ENCODE peak calls at places on chromosomes 11 and 22, in six cellular contexts. One of them, this sample, is unnamed. For H3K4me1, the result is how much of the 10 kb centered on the place peaks cover.

GRCh38 chr22:48197189-48197690 is 1434.8 kb downstream of the TBC1D22A start:
- DNase-seq in tibial artery: no peak
- DNase-seq in effector memory CD4-positive, alpha-beta T cell: no peak
- DNase-seq in neural progenitor cell: no peak
- DNase-seq in DND-41: no peak
- DNase-seq in adipocyte: no peak
- DNase-seq in this sample: no peak

GRCh38 chr11:112166561-112166960 is 611 bp upstream of the TEX12 start:
- DNase-seq in tibial artery: no peak
- DNase-seq in effector memory CD4-positive, alpha-beta T cell: no peak
- DNase-seq in DND-41: no peak
- DNase-seq in neural progenitor cell: no peak
- DNase-seq in adipocyte: peak
- DNase-seq in this sample: no peak

GRCh38 chr11:130174642-130175041 is 15.1 kb downstream of the ST14 start:
- DNase-seq in effector memory CD4-positive, alpha-beta T cell: no peak
- DNase-seq in adipocyte: no peak
- DNase-seq in DND-41: no peak
- DNase-seq in neural progenitor cell: no peak
- DNase-seq in tibial artery: no peak
- DNase-seq in this sample: no peak

GRCh38 chr11:128786507-128786906 is 80.6 kb downstream of the KCNJ1 start:
- DNase-seq in effector memory CD4-positive, alpha-beta T cell: no peak
- DNase-seq in DND-41: no peak
- DNase-seq in adipocyte: no peak
- DNase-seq in tibial artery: no peak
- DNase-seq in neural progenitor cell: peak
- DNase-seq in this sample: no peak

GRCh38 chr22:39454385-39454871 is 2.4 kb upstream of the MGAT3 start:
- DNase-seq in neural progenitor cell: peak
- DNase-seq in tibial artery: no peak
- DNase-seq in adipocyte: peak
- DNase-seq in effector memory CD4-positive, alpha-beta T cell: no peak
- DNase-seq in DND-41: no peak
- DNase-seq in this sample: no peak

GRCh38 chr11:96472085-96472484 is 82.3 kb downstream of the JRKL start:
- DNase-seq in effector memory CD4-positive, alpha-beta T cell: no peak
- DNase-seq in DND-41: no peak
- DNase-seq in neural progenitor cell: no peak
- DNase-seq in adipocyte: no peak
- DNase-seq in tibial artery: no peak
- DNase-seq in this sample: no peak

GRCh38 chr11:64713031-64713780 is 9.8 kb downstream of the NRXN2 start:
- DNase-seq in effector memory CD4-positive, alpha-beta T cell: no peak
- DNase-seq in tibial artery: no peak
- DNase-seq in neural progenitor cell: peak
- DNase-seq in DND-41: no peak
- DNase-seq in adipocyte: peak
- DNase-seq in this sample: peak

GRCh38 chr11:82937554-82937953 is 36.0 kb downstream of the DDIAS start:
- DNase-seq in neural progenitor cell: no peak
- DNase-seq in DND-41: no peak
- DNase-seq in effector memory CD4-positive, alpha-beta T cell: no peak
- DNase-seq in adipocyte: no peak
- DNase-seq in tibial artery: no peak
- DNase-seq in this sample: no peak

GRCh38 chr11:97722065-97722464 is 1298.7 kb upstream of the CNTN5 start:
- DNase-seq in effector memory CD4-positive, alpha-beta T cell: no peak
- DNase-seq in adipocyte: peak
- DNase-seq in tibial artery: no peak
- DNase-seq in DND-41: no peak
- DNase-seq in neural progenitor cell: no peak
- DNase-seq in this sample: no peak

GRCh38 chr11:121651267-121651625 is 198.5 kb upstream of the SORL1-AS1 start:
- DNase-seq in DND-41: peak
- DNase-seq in tibial artery: no peak
- DNase-seq in effector memory CD4-positive, alpha-beta T cell: no peak
- DNase-seq in adipocyte: no peak
- DNase-seq in neural progenitor cell: no peak
- DNase-seq in this sample: no peak

GRCh38 chr11:130534525-130534924 is 86.1 kb downstream of the ADAMTS15 start:
- DNase-seq in DND-41: no peak
- DNase-seq in effector memory CD4-positive, alpha-beta T cell: no peak
- DNase-seq in tibial artery: no peak
- DNase-seq in adipocyte: no peak
- DNase-seq in neural progenitor cell: no peak
- DNase-seq in this sample: no peak

GRCh38 chr11:120528749-120529148 is 17.2 kb downstream of the GRIK4 start:
- DNase-seq in DND-41: no peak
- DNase-seq in effector memory CD4-positive, alpha-beta T cell: no peak
- DNase-seq in adipocyte: no peak
- DNase-seq in tibial artery: no peak
- DNase-seq in neural progenitor cell: no peak
- DNase-seq in this sample: no peak

GRCh38 chr11:125274309-125274708 is 109.8 kb downstream of the PKNOX2 start:
- DNase-seq in DND-41: no peak
- DNase-seq in tibial artery: no peak
- DNase-seq in neural progenitor cell: no peak
- DNase-seq in adipocyte: no peak
- DNase-seq in effector memory CD4-positive, alpha-beta T cell: no peak
- DNase-seq in this sample: no peak

GRCh38 chr22:30880181-30880601 is 88.4 kb downstream of the MORC2 start:
- DNase-seq in effector memory CD4-positive, alpha-beta T cell: no peak
- DNase-seq in tibial artery: no peak
- DNase-seq in DND-41: no peak
- DNase-seq in adipocyte: no peak
- DNase-seq in neural progenitor cell: no peak
- DNase-seq in this sample: no peak

GRCh38 chr11:6219359-6219758 is 14.0 kb downstream of the C11orf42 start:
- DNase-seq in adipocyte: peak
- DNase-seq in effector memory CD4-positive, alpha-beta T cell: no peak
- DNase-seq in DND-41: no peak
- DNase-seq in neural progenitor cell: no peak
- DNase-seq in tibial artery: no peak
- DNase-seq in this sample: no peak

GRCh38 chr11:32893091-32893946 is 708 bp downstream of the QSER1 start:
- DNase-seq in effector memory CD4-positive, alpha-beta T cell: peak
- DNase-seq in adipocyte: peak
- DNase-seq in neural progenitor cell: peak
- DNase-seq in tibial artery: peak
- DNase-seq in DND-41: peak
- DNase-seq in this sample: peak

GRCh38 chr11:8998017-8998416 is 5.8 kb downstream of the NRIP3 start:
- DNase-seq in tibial artery: no peak
- DNase-seq in neural progenitor cell: no peak
- DNase-seq in adipocyte: no peak
- DNase-seq in DND-41: no peak
- DNase-seq in effector memory CD4-positive, alpha-beta T cell: no peak
- DNase-seq in this sample: no peak

GRCh38 chr22:21972293-21972779 is 10.3 kb downstream of the TOP3B start:
- DNase-seq in effector memory CD4-positive, alpha-beta T cell: peak
- DNase-seq in DND-41: peak
- DNase-seq in neural progenitor cell: peak
- DNase-seq in tibial artery: no peak
- DNase-seq in adipocyte: peak
- DNase-seq in this sample: peak

GRCh38 chr11:86537541-86538222 is 134.7 kb downstream of the ME3 start:
- DNase-seq in tibial artery: no peak
- DNase-seq in DND-41: no peak
- DNase-seq in neural progenitor cell: peak
- DNase-seq in effector memory CD4-positive, alpha-beta T cell: no peak
- DNase-seq in adipocyte: no peak
- DNase-seq in this sample: no peak

DNA sequence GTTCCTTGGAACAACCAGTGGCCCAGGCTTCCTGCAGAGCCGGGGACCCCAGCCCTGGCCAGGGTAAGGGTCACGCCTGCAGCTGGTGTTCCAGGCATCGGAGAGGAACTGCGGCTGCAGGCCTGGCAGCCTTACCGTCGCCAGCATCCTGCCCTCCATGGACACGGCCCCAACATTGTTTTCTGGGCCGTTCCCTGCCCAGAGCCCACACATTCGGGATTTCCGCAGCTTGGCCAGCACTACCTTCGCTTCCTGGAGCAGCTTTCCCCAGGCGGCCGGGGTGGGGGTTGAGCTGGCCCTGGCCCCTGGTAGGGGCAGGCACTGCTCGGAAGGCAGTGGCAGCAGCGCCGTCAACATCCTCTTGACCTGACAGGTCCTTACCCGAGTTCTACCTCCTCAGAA is 17.7 kb downstream of the TXN2 start:
- DNase-seq in effector memory CD4-positive, alpha-beta T cell: no peak
- DNase-seq in DND-41: no peak
- DNase-seq in tibial artery: peak
- DNase-seq in adipocyte: no peak
- DNase-seq in neural progenitor cell: no peak
- DNase-seq in this sample: no peak
- H3K4me1 ChIP-seq in effector memory CD4-positive, alpha-beta T cell: under half
- H3K4me1 ChIP-seq in DND-41: under half
- H3K4me1 ChIP-seq in tibial artery: half or more
- H3K4me1 ChIP-seq in adipocyte: under half
- H3K4me1 ChIP-seq in neural progenitor cell: under half
- H3K4me1 ChIP-seq in this sample: under half

GRCh38 chr11:76846441-76846840 is 14.3 kb upstream of the ACER3 start:
- DNase-seq in adipocyte: no peak
- DNase-seq in DND-41: no peak
- DNase-seq in tibial artery: no peak
- DNase-seq in effector memory CD4-positive, alpha-beta T cell: no peak
- DNase-seq in neural progenitor cell: no peak
- DNase-seq in this sample: no peak
- H3K4me3 ChIP-seq in adipocyte: no peak
- H3K4me3 ChIP-seq in DND-41: no peak
- H3K4me3 ChIP-seq in tibial artery: no peak
- H3K4me3 ChIP-seq in effector memory CD4-positive, alpha-beta T cell: no peak
- H3K4me3 ChIP-seq in neural progenitor cell: no peak
- H3K4me3 ChIP-seq in this sample: no peak

GRCh38 chr22:27130949-27131745 is 473.8 kb downstream of the MIAT start:
- DNase-seq in effector memory CD4-positive, alpha-beta T cell: no peak
- DNase-seq in neural progenitor cell: no peak
- DNase-seq in tibial artery: no peak
- DNase-seq in DND-41: no peak
- DNase-seq in adipocyte: no peak
- DNase-seq in this sample: no peak

GRCh38 chr22:27132400-27132799 is 475.0 kb downstream of the MIAT start:
- DNase-seq in neural progenitor cell: no peak
- DNase-seq in tibial artery: no peak
- DNase-seq in adipocyte: no peak
- DNase-seq in DND-41: no peak
- DNase-seq in effector memory CD4-positive, alpha-beta T cell: no peak
- DNase-seq in this sample: no peak

GRCh38 chr22:27125539-27125938 is 468.2 kb downstream of the MIAT start:
- DNase-seq in adipocyte: no peak
- DNase-seq in DND-41: no peak
- DNase-seq in neural progenitor cell: no peak
- DNase-seq in effector memory CD4-positive, alpha-beta T cell: no peak
- DNase-seq in tibial artery: no peak
- DNase-seq in this sample: no peak

GRCh38 chr22:27128461-27129080 is 471.2 kb downstream of the MIAT start:
- DNase-seq in DND-41: no peak
- DNase-seq in adipocyte: no peak
- DNase-seq in effector memory CD4-positive, alpha-beta T cell: no peak
- DNase-seq in tibial artery: no peak
- DNase-seq in neural progenitor cell: no peak
- DNase-seq in this sample: no peak

GRCh38 chr22:27129266-27129665 is 471.9 kb downstream of the MIAT start:
- DNase-seq in DND-41: no peak
- DNase-seq in effector memory CD4-positive, alpha-beta T cell: no peak
- DNase-seq in neural progenitor cell: no peak
- DNase-seq in tibial artery: no peak
- DNase-seq in adipocyte: peak
- DNase-seq in this sample: no peak
- H3K4me1 ChIP-seq in DND-41: under half
- H3K4me1 ChIP-seq in effector memory CD4-positive, alpha-beta T cell: under half
- H3K4me1 ChIP-seq in neural progenitor cell: under half
- H3K4me1 ChIP-seq in tibial artery: under half
- H3K4me1 ChIP-seq in adipocyte: under half
- H3K4me1 ChIP-seq in this sample: under half

DNA sequence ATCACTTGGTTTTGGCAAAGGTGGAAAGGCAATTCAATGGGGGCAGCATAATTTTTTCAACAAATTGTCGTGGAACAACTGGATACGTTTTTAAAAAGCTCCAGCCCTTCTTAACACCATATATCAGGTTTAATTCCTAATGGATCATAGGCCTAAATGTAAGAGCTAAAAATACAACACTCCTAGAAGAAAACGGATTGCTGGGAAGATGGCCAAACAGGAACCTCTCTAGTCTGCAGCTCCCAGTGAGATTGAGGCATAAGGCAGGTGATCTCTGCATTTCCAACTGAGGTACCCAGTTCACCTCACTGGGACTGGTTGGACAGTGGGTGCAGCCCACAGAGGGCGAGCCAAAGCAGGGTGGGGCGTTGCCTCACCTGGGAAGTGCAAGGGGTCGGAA is 32.4 kb upstream of the SCGB1D1 start:
- DNase-seq in effector memory CD4-positive, alpha-beta T cell: no peak
- DNase-seq in neural progenitor cell: no peak
- DNase-seq in tibial artery: peak
- DNase-seq in DND-41: no peak
- DNase-seq in adipocyte: no peak
- DNase-seq in this sample: no peak
- H3K4me3 ChIP-seq in effector memory CD4-positive, alpha-beta T cell: no peak
- H3K4me3 ChIP-seq in neural progenitor cell: no peak
- H3K4me3 ChIP-seq in tibial artery: no peak
- H3K4me3 ChIP-seq in DND-41: no peak
- H3K4me3 ChIP-seq in adipocyte: no peak
- H3K4me3 ChIP-seq in this sample: no peak

DNA sequence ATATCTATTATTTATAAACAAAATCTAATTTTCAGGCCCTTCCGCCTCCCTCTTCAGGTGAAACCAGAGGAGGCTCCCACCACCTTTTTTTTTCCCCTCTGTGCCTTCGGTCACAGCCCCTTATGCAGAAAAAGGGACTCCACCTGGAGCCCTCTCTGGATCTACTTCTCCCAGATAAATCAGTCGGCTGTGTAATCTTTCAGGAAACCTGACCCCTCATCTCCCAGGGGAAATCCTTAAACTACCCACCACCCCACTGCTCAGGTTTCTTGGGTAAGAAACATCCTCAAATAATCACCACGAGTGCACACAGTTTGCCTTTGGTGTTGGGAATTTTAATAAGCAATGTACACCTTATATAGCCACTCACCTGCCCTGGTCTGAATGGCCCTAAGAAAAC is 104.2 kb downstream of the NAV2 start:
- DNase-seq in tibial artery: no peak
- DNase-seq in effector memory CD4-positive, alpha-beta T cell: no peak
- DNase-seq in DND-41: no peak
- DNase-seq in neural progenitor cell: no peak
- DNase-seq in adipocyte: no peak
- DNase-seq in this sample: no peak
- H3K4me1 ChIP-seq in tibial artery: half or more
- H3K4me1 ChIP-seq in effector memory CD4-positive, alpha-beta T cell: under half
- H3K4me1 ChIP-seq in DND-41: under half
- H3K4me1 ChIP-seq in neural progenitor cell: under half
- H3K4me1 ChIP-seq in adipocyte: half or more
- H3K4me1 ChIP-seq in this sample: under half

This sample was measured in CD4-positive, alpha-beta memory T cell.